ENCODE peak calls at places on chromosome 13, in ten cellular contexts. One of them, this sample, is unnamed. For H3K36me3, the result is how much of the 10 kb centered on the place peaks cover.

GRCh38 chr13:50170447-50171037 is 155.3 kb downstream of the KCNRG start:
- DNase-seq in left lung: no peak
- DNase-seq in left ventricle myocardium inferior: no peak
- DNase-seq in mucosa of descending colon: no peak
- DNase-seq in IMR-90: peak
- DNase-seq in heart left ventricle: no peak
- DNase-seq in brain microvascular endothelial cell: no peak
- DNase-seq in heart right ventricle: no peak
- DNase-seq in colonic mucosa: no peak
- DNase-seq in BJ: no peak
- DNase-seq in this sample: no peak

GRCh38 chr13:98144501-98145350 is 1.8 kb downstream of the FARP1 start:
- DNase-seq in heart right ventricle: no peak
- DNase-seq in colonic mucosa: peak
- DNase-seq in BJ: peak
- DNase-seq in brain microvascular endothelial cell: no peak
- DNase-seq in left ventricle myocardium inferior: no peak
- DNase-seq in heart left ventricle: no peak
- DNase-seq in mucosa of descending colon: peak
- DNase-seq in left lung: no peak
- DNase-seq in IMR-90: peak
- DNase-seq in this sample: no peak

GRCh38 chr13:106113796-106114195 is 421.7 kb downstream of the EFNB2 start:
- DNase-seq in heart right ventricle: no peak
- DNase-seq in left lung: no peak
- DNase-seq in BJ: no peak
- DNase-seq in heart left ventricle: no peak
- DNase-seq in left ventricle myocardium inferior: no peak
- DNase-seq in brain microvascular endothelial cell: no peak
- DNase-seq in mucosa of descending colon: no peak
- DNase-seq in IMR-90: peak
- DNase-seq in colonic mucosa: no peak
- DNase-seq in this sample: no peak

GRCh38 chr13:110506859-110507566 is 54.5 kb downstream of the RAB20 start:
- DNase-seq in colonic mucosa: peak
- DNase-seq in heart left ventricle: peak
- DNase-seq in left lung: peak
- DNase-seq in mucosa of descending colon: peak
- DNase-seq in IMR-90: peak
- DNase-seq in left ventricle myocardium inferior: peak
- DNase-seq in brain microvascular endothelial cell: no peak
- DNase-seq in BJ: no peak
- DNase-seq in heart right ventricle: peak
- DNase-seq in this sample: no peak

GRCh38 chr13:25678398-25678797 is 306.6 kb downstream of the ATP8A2 start:
- DNase-seq in heart right ventricle: no peak
- DNase-seq in brain microvascular endothelial cell: no peak
- DNase-seq in heart left ventricle: no peak
- DNase-seq in mucosa of descending colon: no peak
- DNase-seq in left lung: no peak
- DNase-seq in colonic mucosa: no peak
- DNase-seq in left ventricle myocardium inferior: no peak
- DNase-seq in BJ: no peak
- DNase-seq in IMR-90: no peak
- DNase-seq in this sample: no peak

GRCh38 chr13:44904982-44905381 is 84.3 kb downstream of the NUFIP1 start:
- DNase-seq in left ventricle myocardium inferior: peak
- DNase-seq in IMR-90: peak
- DNase-seq in left lung: peak
- DNase-seq in brain microvascular endothelial cell: peak
- DNase-seq in heart left ventricle: peak
- DNase-seq in mucosa of descending colon: peak
- DNase-seq in colonic mucosa: peak
- DNase-seq in heart right ventricle: peak
- DNase-seq in BJ: peak
- DNase-seq in this sample: no peak

GRCh38 chr13:111572956-111573355 is 252.5 kb downstream of the TEX29 start:
- DNase-seq in brain microvascular endothelial cell: no peak
- DNase-seq in mucosa of descending colon: peak
- DNase-seq in heart right ventricle: no peak
- DNase-seq in heart left ventricle: no peak
- DNase-seq in colonic mucosa: no peak
- DNase-seq in BJ: no peak
- DNase-seq in left lung: no peak
- DNase-seq in left ventricle myocardium inferior: no peak
- DNase-seq in IMR-90: no peak
- DNase-seq in this sample: no peak

GRCh38 chr13:100398360-100398759 is 190.2 kb downstream of the GGACT start:
- DNase-seq in heart right ventricle: no peak
- DNase-seq in left lung: no peak
- DNase-seq in brain microvascular endothelial cell: no peak
- DNase-seq in IMR-90: no peak
- DNase-seq in colonic mucosa: no peak
- DNase-seq in left ventricle myocardium inferior: no peak
- DNase-seq in mucosa of descending colon: no peak
- DNase-seq in heart left ventricle: no peak
- DNase-seq in BJ: no peak
- DNase-seq in this sample: no peak

GRCh38 chr13:35859981-35860380 is 271.2 kb downstream of the DCLK1 start:
- DNase-seq in BJ: no peak
- DNase-seq in colonic mucosa: no peak
- DNase-seq in heart left ventricle: no peak
- DNase-seq in IMR-90: no peak
- DNase-seq in brain microvascular endothelial cell: no peak
- DNase-seq in mucosa of descending colon: no peak
- DNase-seq in left ventricle myocardium inferior: no peak
- DNase-seq in left lung: no peak
- DNase-seq in heart right ventricle: no peak
- DNase-seq in this sample: no peak

GRCh38 chr13:112791662-112792440 is 102.0 kb downstream of the ATP11A start:
- DNase-seq in brain microvascular endothelial cell: no peak
- DNase-seq in left ventricle myocardium inferior: no peak
- DNase-seq in left lung: peak
- DNase-seq in heart left ventricle: no peak
- DNase-seq in IMR-90: no peak
- DNase-seq in mucosa of descending colon: no peak
- DNase-seq in heart right ventricle: no peak
- DNase-seq in colonic mucosa: no peak
- DNase-seq in BJ: no peak
- DNase-seq in this sample: no peak

DNA sequence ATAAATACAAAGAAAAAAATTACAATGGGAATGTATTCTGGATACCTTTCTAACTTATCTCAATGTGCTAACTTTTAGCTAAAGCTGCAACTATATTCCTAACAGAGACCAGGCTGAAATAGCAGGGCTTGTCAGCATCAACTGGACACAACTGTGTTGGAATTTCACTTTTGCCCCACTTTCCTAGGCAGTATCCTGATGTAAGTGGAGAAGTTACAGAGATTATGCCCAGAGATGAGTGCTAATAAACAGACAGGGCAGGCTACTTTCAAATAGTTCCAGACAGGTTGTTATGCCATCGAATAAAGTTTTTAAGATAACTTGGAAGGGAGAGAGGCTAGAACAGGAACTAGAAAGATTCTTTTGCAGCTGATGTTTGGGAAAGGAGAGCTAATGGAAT is 201.9 kb downstream of the KCTD12 start:
- DNase-seq in brain microvascular endothelial cell: no peak
- DNase-seq in colonic mucosa: no peak
- DNase-seq in IMR-90: no peak
- DNase-seq in heart left ventricle: no peak
- DNase-seq in left lung: no peak
- DNase-seq in BJ: no peak
- DNase-seq in heart right ventricle: no peak
- DNase-seq in left ventricle myocardium inferior: no peak
- DNase-seq in mucosa of descending colon: no peak
- DNase-seq in this sample: no peak
- H3K36me3 ChIP-seq in brain microvascular endothelial cell: under half
- H3K36me3 ChIP-seq in colonic mucosa: under half
- H3K36me3 ChIP-seq in IMR-90: under half
- H3K36me3 ChIP-seq in heart left ventricle: under half
- H3K36me3 ChIP-seq in left lung: under half
- H3K36me3 ChIP-seq in BJ: under half
- H3K36me3 ChIP-seq in heart right ventricle: under half
- H3K36me3 ChIP-seq in left ventricle myocardium inferior: under half
- H3K36me3 ChIP-seq in mucosa of descending colon: under half
- H3K36me3 ChIP-seq in this sample: under half

DNA sequence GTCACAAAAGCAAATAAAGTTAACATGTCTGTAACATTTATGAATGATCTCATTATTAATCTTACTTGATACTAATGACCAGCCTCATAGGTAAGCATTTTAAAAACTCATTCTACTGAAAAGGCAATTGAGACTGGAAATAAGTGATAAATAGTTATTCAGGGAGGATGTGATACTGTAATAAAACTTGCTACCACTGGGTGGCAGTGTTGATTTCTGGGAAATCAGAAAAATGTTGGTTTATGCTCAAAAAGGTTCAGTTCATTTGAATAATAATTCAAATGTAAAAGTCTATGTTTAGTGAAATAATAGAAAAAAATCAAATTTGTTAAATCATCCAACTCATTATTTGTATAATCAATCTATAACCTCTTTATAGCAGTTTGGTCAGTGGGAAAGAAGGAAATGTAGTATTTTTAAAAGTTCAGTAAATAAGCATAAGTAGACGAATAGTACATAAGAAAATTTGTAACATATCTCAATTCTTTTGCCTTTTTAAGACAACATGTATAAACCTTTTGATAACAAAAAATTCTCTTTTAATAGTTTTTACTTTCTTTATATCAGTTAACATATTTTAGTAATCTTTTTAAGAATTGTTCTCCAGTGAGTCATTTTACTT is 9.6 kb downstream of the ABHD13 start:
- DNase-seq in brain microvascular endothelial cell: peak
- DNase-seq in heart right ventricle: peak
- DNase-seq in mucosa of descending colon: no peak
- DNase-seq in heart left ventricle: no peak
- DNase-seq in IMR-90: peak
- DNase-seq in left ventricle myocardium inferior: no peak
- DNase-seq in BJ: no peak
- DNase-seq in colonic mucosa: peak
- DNase-seq in left lung: no peak
- DNase-seq in this sample: no peak
- TF ChIP-seq CTCF in brain microvascular endothelial cell: peak
- TF ChIP-seq CTCF in heart right ventricle: peak
- TF ChIP-seq CTCF in mucosa of descending colon: peak
- TF ChIP-seq CTCF in heart left ventricle: peak
- TF ChIP-seq CTCF in IMR-90: peak
- TF ChIP-seq CTCF in left ventricle myocardium inferior: peak
- TF ChIP-seq CTCF in BJ: peak
- TF ChIP-seq CTCF in colonic mucosa: peak
- TF ChIP-seq CTCF in left lung: peak
- TF ChIP-seq CTCF in this sample: peak

GRCh38 chr13:94661396-94661795 is 50.9 kb downstream of the SOX21 start:
- DNase-seq in brain microvascular endothelial cell: no peak
- DNase-seq in IMR-90: no peak
- DNase-seq in mucosa of descending colon: no peak
- DNase-seq in colonic mucosa: no peak
- DNase-seq in left lung: no peak
- DNase-seq in heart left ventricle: no peak
- DNase-seq in BJ: no peak
- DNase-seq in left ventricle myocardium inferior: no peak
- DNase-seq in heart right ventricle: no peak
- DNase-seq in this sample: no peak

GRCh38 chr13:94658926-94659649 is 53.3 kb downstream of the SOX21 start:
- DNase-seq in colonic mucosa: no peak
- DNase-seq in brain microvascular endothelial cell: no peak
- DNase-seq in heart left ventricle: no peak
- DNase-seq in BJ: no peak
- DNase-seq in left lung: no peak
- DNase-seq in left ventricle myocardium inferior: no peak
- DNase-seq in heart right ventricle: no peak
- DNase-seq in mucosa of descending colon: no peak
- DNase-seq in IMR-90: no peak
- DNase-seq in this sample: no peak

GRCh38 chr13:94656766-94657165 is 55.1 kb downstream of the GPR180 start:
- DNase-seq in left ventricle myocardium inferior: no peak
- DNase-seq in IMR-90: peak
- DNase-seq in left lung: no peak
- DNase-seq in mucosa of descending colon: no peak
- DNase-seq in BJ: peak
- DNase-seq in heart left ventricle: no peak
- DNase-seq in heart right ventricle: no peak
- DNase-seq in colonic mucosa: no peak
- DNase-seq in brain microvascular endothelial cell: peak
- DNase-seq in this sample: no peak

GRCh38 chr13:94660695-94661324 is 51.5 kb downstream of the SOX21 start:
- DNase-seq in BJ: no peak
- DNase-seq in IMR-90: peak
- DNase-seq in left ventricle myocardium inferior: no peak
- DNase-seq in heart left ventricle: no peak
- DNase-seq in left lung: no peak
- DNase-seq in mucosa of descending colon: no peak
- DNase-seq in brain microvascular endothelial cell: peak
- DNase-seq in colonic mucosa: no peak
- DNase-seq in heart right ventricle: no peak
- DNase-seq in this sample: no peak

GRCh38 chr13:94657167-94657566 is 55.2 kb downstream of the SOX21 start:
- DNase-seq in colonic mucosa: no peak
- DNase-seq in heart left ventricle: no peak
- DNase-seq in mucosa of descending colon: no peak
- DNase-seq in left lung: no peak
- DNase-seq in heart right ventricle: no peak
- DNase-seq in brain microvascular endothelial cell: peak
- DNase-seq in IMR-90: peak
- DNase-seq in left ventricle myocardium inferior: no peak
- DNase-seq in BJ: no peak
- DNase-seq in this sample: no peak
- H3K36me3 ChIP-seq in colonic mucosa: under half
- H3K36me3 ChIP-seq in heart left ventricle: under half
- H3K36me3 ChIP-seq in mucosa of descending colon: under half
- H3K36me3 ChIP-seq in left lung: under half
- H3K36me3 ChIP-seq in heart right ventricle: under half
- H3K36me3 ChIP-seq in brain microvascular endothelial cell: under half
- H3K36me3 ChIP-seq in IMR-90: under half
- H3K36me3 ChIP-seq in left ventricle myocardium inferior: under half
- H3K36me3 ChIP-seq in BJ: under half
- H3K36me3 ChIP-seq in this sample: under half

DNA sequence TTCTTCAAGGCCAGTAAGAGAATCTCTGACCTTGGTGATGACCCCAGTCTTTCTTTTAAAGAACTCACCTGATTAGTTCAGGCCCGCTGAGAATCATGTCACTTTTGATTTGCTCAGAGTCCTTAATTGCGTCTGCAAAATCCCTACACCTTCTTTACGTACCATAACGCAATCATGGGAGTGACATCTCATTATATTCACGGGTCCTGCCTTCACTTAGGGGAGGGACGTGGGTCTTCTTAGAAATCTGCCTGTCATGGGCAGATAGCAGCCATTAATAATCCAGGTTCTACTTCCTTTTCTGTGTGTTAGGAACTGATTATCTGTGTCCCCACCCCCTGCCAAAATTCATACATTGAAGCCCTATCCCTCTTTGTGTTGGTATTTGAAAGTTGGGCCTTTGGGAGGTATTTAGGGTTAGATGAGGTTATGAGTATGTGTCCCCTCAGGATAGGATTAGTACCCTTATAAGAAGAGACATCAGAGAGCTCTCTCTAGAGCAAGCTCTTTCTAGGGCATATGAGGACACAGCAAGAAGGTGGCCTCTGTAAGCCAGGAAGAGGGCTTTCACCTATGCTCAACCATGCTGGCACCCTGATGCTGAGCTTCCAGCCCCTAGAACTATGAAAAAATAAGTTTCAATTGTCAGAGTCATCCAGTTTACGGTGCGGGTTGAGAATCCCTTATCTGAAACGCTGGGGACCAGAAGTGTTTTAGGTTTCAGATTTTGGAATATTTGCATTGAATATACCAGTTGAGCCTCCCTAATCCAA is 9.9 kb downstream of the TPP2 start:
- DNase-seq in IMR-90: no peak
- DNase-seq in brain microvascular endothelial cell: no peak
- DNase-seq in left lung: no peak
- DNase-seq in BJ: no peak
- DNase-seq in left ventricle myocardium inferior: no peak
- DNase-seq in heart right ventricle: no peak
- DNase-seq in mucosa of descending colon: no peak
- DNase-seq in colonic mucosa: no peak
- DNase-seq in heart left ventricle: no peak
- DNase-seq in this sample: no peak
- TF ChIP-seq CTCF in IMR-90: no peak
- TF ChIP-seq CTCF in brain microvascular endothelial cell: no peak
- TF ChIP-seq CTCF in left lung: no peak
- TF ChIP-seq CTCF in BJ: no peak
- TF ChIP-seq CTCF in left ventricle myocardium inferior: no peak
- TF ChIP-seq CTCF in heart right ventricle: no peak
- TF ChIP-seq CTCF in mucosa of descending colon: no peak
- TF ChIP-seq CTCF in colonic mucosa: no peak
- TF ChIP-seq CTCF in heart left ventricle: no peak
- TF ChIP-seq CTCF in this sample: no peak